ENCODE peak calls at places on chromosomes 11 and 22, in ten cellular contexts. B is endothelial cell; S is NT2/D1; C is neural crest cell; F is stimulated activated CD8-positive, alpha-beta memory T cell treated with anti-CD3 and anti-CD28 coated beads, Interleukin-4, amount 100 ng/mL, for 4 hours; G is psoas muscle; D is NCI-H1417; W is HepG2; K is T-cell; V is aorta. M is an unnamed sample.

GRCh38 chr11:110000045-110000502 is 93.1 kb upstream of the ZC3H12C start:
- DNase-seq in G (no peak), S (no peak), K (no peak), W (no peak), B (no peak), V (no peak), D (no peak), C (no peak), F (no peak), M (no peak)

GRCh38 chr11:73141309-73142127 is 600 bp downstream of the FCHSD2 start:
- DNase-seq in D (peak; percentile 89), G (peak; percentile 80), B (peak; percentile 74), K (peak; percentile 63), C (peak; percentile 69), W (peak; percentile 47), V (peak; percentile 91), S (peak; percentile 54), F (peak; percentile 39), M (peak; percentile 49)

GRCh38 chr11:128462802-128463385 is 124.5 kb downstream of the ETS1 start:
- DNase-seq in V (no peak), K (no peak), G (no peak), D (no peak), S (no peak), C (no peak), F (no peak), W (no peak), B (no peak), M (no peak)

GRCh38 chr11:119484741-119485605 is 62.0 kb upstream of the THY1 start:
- DNase-seq in F (no peak), S (no peak), B (peak; percentile 36), K (no peak), W (no peak), C (no peak), V (no peak), G (no peak), D (peak; percentile 30), M (no peak)

GRCh38 chr22:19195796-19196731 is 17.5 kb upstream of the SLC25A1 start:
- DNase-seq in B (no peak), S (no peak), W (no peak), G (no peak), C (no peak), K (no peak), D (no peak), V (peak; percentile 54), F (no peak), M (no peak)

GRCh38 chr11:119147604-119148333 is 1.1 kb upstream of the ABCG4 start:
- DNase-seq in F (no peak), D (peak; percentile 30), B (no peak), W (no peak), S (no peak), K (no peak), V (no peak), C (no peak), G (no peak), M (no peak)

GRCh38 chr11:92279056-92279455 is 54.4 kb downstream of the FAT3 start:
- DNase-seq in S (no peak), V (no peak), C (no peak), W (no peak), B (no peak), G (no peak), F (no peak), K (no peak), D (no peak), M (no peak)

GRCh38 chr11:66418168-66418985 is 2.5 kb upstream of the NPAS4 start:
- DNase-seq in D (peak; percentile 71), F (peak; percentile 35), G (peak; percentile 79), S (peak; percentile 81), K (peak; percentile 45), V (peak; percentile 94), C (peak; percentile 91), B (peak; percentile 76), W (peak; percentile 53), M (peak; percentile 24)

GRCh38 chr22:23230348-23231068 is 50.2 kb downstream of the BCR start:
- DNase-seq in S (peak; percentile 64), B (no peak), G (no peak), K (no peak), D (no peak), W (no peak), F (no peak), C (no peak), V (no peak), M (no peak)

M was measured in T-helper 2 cell.